ENCODE peak calls at places on chromosomes 2 and 18, in seven cellular contexts. V is tibial artery, I is IMR-90, J is ovary, D is cardiac muscle cell, M is sigmoid colon, P is uterus. C is an unnamed sample. For H3K9me3, the result is how much of the 10 kb centered on the place peaks cover.

GRCh38 chr2:44324971-44325426 is 36.3 kb downstream of the PREPL start:
- DNase-seq in J (no peak), I (peak), D (peak), M (no peak), V (no peak), P (no peak), C (no peak)

GRCh38 chr2:45119038-45119437 is 109.8 kb upstream of the SIX2 start:
- DNase-seq in J (no peak), D (no peak), V (no peak), P (no peak), M (no peak), I (peak), C (peak)

GRCh38 chr18:9705183-9705864 is 2.8 kb upstream of the RAB31 start:
- DNase-seq in P (no peak), I (peak), V (no peak), J (no peak), M (peak), D (no peak), C (peak)

GRCh38 chr2:207252416-207252815 is 86.7 kb upstream of the KLF7 start:
- DNase-seq in D (no peak), I (no peak), M (no peak), J (no peak), P (no peak), V (no peak), C (no peak)

GRCh38 chr2:239337877-239338484 is 62.8 kb downstream of the HDAC4 start:
- DNase-seq in I (no peak), P (no peak), M (no peak), J (no peak), V (no peak), D (no peak), C (peak)

GRCh38 chr2:31137211-31138036 is 816 bp downstream of the GALNT14 start:
- DNase-seq in D (peak), J (no peak), P (no peak), V (no peak), M (no peak), I (no peak), C (peak)

GRCh38 chr2:39492095-39492590 is 55.1 kb upstream of the MAP4K3 start:
- DNase-seq in D (no peak), V (no peak), I (peak), P (no peak), J (no peak), M (no peak), C (no peak)

GRCh38 chr2:182894174-182894573 is 27.7 kb upstream of the FRZB start:
- DNase-seq in J (no peak), M (no peak), I (peak), D (no peak), V (peak), P (no peak), C (no peak)

GRCh38 chr18:73476021-73476420 is 608.2 kb upstream of the NETO1 start:
- DNase-seq in P (no peak), J (no peak), I (no peak), M (no peak), D (no peak), V (no peak), C (no peak)

GRCh38 chr2:146540271-146540932 is 1304.4 kb upstream of the ACVR2A start:
- DNase-seq in I (no peak), V (no peak), M (no peak), P (no peak), J (no peak), D (no peak), C (no peak)

GRCh38 chr2:239466755-239467271 is 66.0 kb upstream of the HDAC4 start:
- DNase-seq in I (no peak), J (peak), D (no peak), V (peak), P (no peak), M (peak), C (no peak)

GRCh38 chr18:32469691-32470131 is 971 bp downstream of the GAREM1 start:
- DNase-seq in I (peak), J (no peak), D (no peak), P (no peak), V (no peak), M (no peak), C (no peak)

GRCh38 chr2:12514631-12515437 is 201.9 kb upstream of the TRIB2 start:
- DNase-seq in P (no peak), I (peak), M (no peak), J (no peak), D (peak), V (no peak), C (no peak)

GRCh38 chr2:234032301-234032856 is 18.1 kb upstream of the SPP2 start:
- DNase-seq in I (peak), M (no peak), P (no peak), D (no peak), V (no peak), J (no peak), C (no peak)

GRCh38 chr18:56085561-56085960 is 497.6 kb upstream of the TCF4 start:
- DNase-seq in J (no peak), I (peak), P (peak), M (peak), D (no peak), V (no peak), C (no peak)

GRCh38 chr2:23420840-23421476 is 36.0 kb downstream of the KLHL29 start:
- DNase-seq in I (no peak), P (no peak), V (no peak), M (no peak), J (peak), D (no peak), C (no peak)

GRCh38 chr2:237448626-237449025 is 34.7 kb upstream of the COL6A3 start:
- DNase-seq in V (no peak), P (no peak), D (no peak), J (no peak), M (no peak), I (no peak), C (no peak)

GRCh38 chr2:33342705-33343104 is 133.7 kb upstream of the RASGRP3 start:
- DNase-seq in D (no peak), P (no peak), J (no peak), V (no peak), I (no peak), M (no peak), C (no peak)

GRCh38 chr2:166539340-166540162 is 45.5 kb upstream of the SCN7A start:
- DNase-seq in P (no peak), J (no peak), M (no peak), D (peak), V (no peak), I (peak), C (no peak)
- TF ChIP-seq CTCF in P (peak), J (peak), M (peak), D (peak), V (peak), I (peak), C (peak)

DNA sequence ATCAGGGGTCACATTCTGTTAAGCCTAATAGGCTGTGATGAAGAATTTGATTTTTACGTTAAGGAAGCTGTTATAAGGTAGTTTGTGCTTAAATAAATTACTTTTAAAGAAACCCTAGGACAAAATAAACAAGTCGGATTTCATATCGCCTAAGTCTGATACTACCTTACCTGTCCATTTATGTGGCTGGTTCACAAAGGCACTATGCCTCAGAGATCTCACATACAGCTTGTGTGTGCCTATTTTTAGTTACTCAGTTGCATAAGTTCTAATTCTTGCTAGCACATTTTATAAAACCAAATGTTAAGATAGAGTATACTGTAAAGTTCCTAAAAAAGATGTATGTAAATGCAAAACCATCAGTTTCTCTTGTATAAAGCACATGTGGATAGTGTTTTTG is 40.0 kb downstream of the AGFG1 start:
- DNase-seq in V (no peak), J (no peak), I (no peak), P (no peak), M (no peak), D (no peak), C (no peak)
- H3K27ac ChIP-seq in V (no peak), J (no peak), I (no peak), P (no peak), M (no peak), D (peak), C (no peak)

DNA sequence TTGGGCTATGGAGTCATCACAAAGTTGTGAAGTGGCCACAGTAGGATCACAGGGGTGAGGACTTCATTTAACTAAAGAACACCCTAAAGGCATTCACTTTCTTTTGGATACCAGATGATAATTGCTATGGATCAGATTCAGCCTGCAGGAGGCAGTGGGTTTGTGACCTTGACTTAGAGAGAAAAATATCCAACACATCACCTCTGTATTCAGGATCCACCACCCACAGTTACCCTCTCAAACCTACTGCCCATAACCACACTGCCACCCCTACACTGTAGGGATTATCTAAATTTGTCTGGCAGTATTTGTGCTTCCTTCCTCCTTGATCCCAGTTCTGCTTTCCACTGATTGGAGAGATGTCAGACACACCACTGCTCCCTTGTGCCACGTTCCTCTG is 269.4 kb downstream of the MYCN start:
- DNase-seq in V (no peak), P (no peak), J (no peak), I (no peak), M (no peak), D (no peak), C (no peak)
- H3K9me3 ChIP-seq in V (under half), P (under half), J (under half), I (under half), M (under half), D (under half), C (under half)

GRCh38 chr2:152444448-152444847 is 109.5 kb downstream of the FMNL2 start:
- DNase-seq in D (no peak), M (no peak), P (no peak), V (no peak), I (no peak), J (no peak), C (no peak)

GRCh38 chr2:152443771-152444170 is 108.8 kb downstream of the FMNL2 start:
- DNase-seq in P (no peak), J (no peak), I (peak), V (no peak), M (no peak), D (no peak), C (no peak)

GRCh38 chr2:152446213-152446612 is 111.2 kb downstream of the FMNL2 start:
- DNase-seq in M (no peak), V (no peak), P (no peak), D (no peak), I (no peak), J (no peak), C (no peak)

GRCh38 chr2:152445791-152446201 is 110.8 kb downstream of the FMNL2 start:
- DNase-seq in P (no peak), M (no peak), J (peak), D (no peak), V (no peak), I (peak), C (no peak)

GRCh38 chr2:152445375-152445774 is 110.4 kb downstream of the FMNL2 start:
- DNase-seq in M (no peak), J (no peak), V (no peak), D (no peak), I (no peak), P (no peak), C (no peak)
- TF ChIP-seq CTCF in M (no peak), J (no peak), V (no peak), D (no peak), I (no peak), P (no peak), C (no peak)